ENCODE peak calls at places on chromosome 12, in six cellular contexts. N is astrocyte; E is CD8-positive, alpha-beta T cell; R is GM12865; W is GM23338; F is heart left ventricle. T is an unnamed sample.

GRCh38 chr12:66050610-66051009 is 79.9 kb downstream of the LLPH start:
- DNase-seq in N (no peak), E (no peak), R (peak; percentile 76), W (no peak), F (no peak), T (no peak)

GRCh38 chr12:85872497-85873091 is 1.5 kb upstream of the NTS start:
- DNase-seq in N (peak; percentile 37), E (no peak), R (peak; percentile 58), W (peak; percentile 88), F (no peak), T (peak; percentile 10)

GRCh38 chr12:20220339-20220738 is 148.0 kb upstream of the PDE3A start:
- DNase-seq in N (peak; percentile 31), E (no peak), R (peak; percentile 50), W (peak; percentile 69), F (no peak), T (no peak)

GRCh38 chr12:42758806-42759205 is 169.3 kb upstream of the PRICKLE1 start:
- DNase-seq in N (peak; percentile 16), E (no peak), R (no peak), W (no peak), F (no peak), T (no peak)

GRCh38 chr12:119020377-119021360 is 39.3 kb downstream of the SRRM4 start:
- DNase-seq in N (no peak), E (no peak), R (peak; percentile 14), W (peak; percentile 97), F (peak; percentile 19), T (no peak)

GRCh38 chr12:24928131-24928530 is 20.8 kb downstream of the BCAT1 start:
- DNase-seq in N (no peak), E (no peak), R (no peak), W (no peak), F (no peak), T (no peak)

GRCh38 chr12:81470923-81471322 is 288.2 kb downstream of the PPFIA2 start:
- DNase-seq in N (no peak), E (no peak), R (no peak), W (no peak), F (no peak), T (no peak)

GRCh38 chr12:118498171-118498570 is 121.8 kb downstream of the SUDS3 start:
- DNase-seq in N (no peak), E (no peak), R (no peak), W (no peak), F (peak; percentile 18), T (peak; percentile 2)

GRCh38 chr12:62785941-62786559 is 148.9 kb downstream of the PPM1H start:
- DNase-seq in N (peak; percentile 99), E (no peak), R (peak; percentile 9), W (no peak), F (peak; percentile 73), T (peak; percentile 73)

GRCh38 chr12:19834596-19834995 is 395.3 kb downstream of the AEBP2 start:
- DNase-seq in N (no peak), E (no peak), R (no peak), W (no peak), F (no peak), T (no peak)

DNA sequence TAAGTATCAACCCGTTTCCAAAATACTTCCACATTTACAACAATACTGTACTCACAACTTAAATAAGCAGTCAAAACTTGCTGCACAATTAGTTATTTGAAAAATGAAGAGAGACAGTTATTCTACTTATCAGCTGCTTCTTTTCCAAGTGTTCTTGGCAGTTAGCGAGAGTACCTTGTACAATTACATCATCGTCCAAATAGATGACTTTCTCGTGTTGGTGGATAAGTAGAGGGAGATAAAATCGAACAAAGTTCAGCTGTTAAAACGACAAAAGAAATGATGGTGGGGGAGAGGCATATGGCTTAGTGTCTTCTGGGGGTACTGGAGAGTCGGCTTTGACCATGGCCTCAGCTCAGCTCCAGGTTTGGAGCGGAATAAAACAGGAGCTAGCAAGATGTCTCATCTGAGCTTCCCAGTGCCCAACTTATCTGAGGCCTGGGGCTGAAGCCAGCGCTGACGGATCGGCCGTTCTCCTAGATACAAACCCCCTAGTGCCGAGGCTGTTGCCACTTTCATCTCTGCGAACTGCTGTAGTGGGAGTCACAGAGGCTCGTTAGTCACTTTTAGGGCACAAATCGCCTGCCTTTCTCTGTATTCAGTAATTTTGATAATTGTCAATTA is 31.7 kb downstream of the TDG start:
- DNase-seq in N (peak; percentile 39), E (no peak), R (no peak), W (peak; percentile 17), F (peak; percentile 49), T (no peak)
- H3K4me3 ChIP-seq in N (no peak overlapping the region), E (no peak overlapping the region), R (no peak overlapping the region), W (no peak overlapping the region), F (no peak overlapping the region), T (no peak overlapping the region)

DNA sequence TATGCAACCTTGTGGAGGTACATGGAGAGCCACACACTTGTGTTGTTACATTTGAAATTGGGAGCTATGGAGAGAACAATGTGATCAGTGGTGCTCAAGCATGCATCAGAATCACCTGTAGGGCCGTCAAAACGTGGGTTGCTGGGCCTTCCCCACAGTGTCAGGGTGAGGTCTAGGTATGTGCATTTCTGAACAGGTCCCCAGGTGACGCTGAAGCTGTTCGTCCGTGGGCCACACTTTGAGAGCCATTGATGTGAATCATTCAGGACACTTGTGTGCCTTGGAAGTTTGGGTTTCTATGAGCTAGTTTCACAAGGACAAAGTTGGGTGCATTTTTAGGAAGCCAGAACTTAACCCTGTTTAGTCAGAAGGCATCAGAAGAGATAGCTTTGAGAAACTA is 291.7 kb upstream of the FKBP4 start:
- DNase-seq in N (no peak), E (no peak), R (no peak), W (no peak), F (no peak), T (no peak)
- TF ChIP-seq CTCF in N (no peak), E (no peak), R (no peak), W (no peak), F (no peak), T (no peak)

GRCh38 chr12:40697566-40698257 is 5.5 kb downstream of the CNTN1 start:
- DNase-seq in N (no peak), E (no peak), R (no peak), W (no peak), F (no peak), T (no peak)
- H3K4me3 ChIP-seq in N (no peak overlapping the region), E (no peak overlapping the region), R (no peak overlapping the region), W (no peak overlapping the region), F (no peak overlapping the region), T (no peak overlapping the region)

GRCh38 chr12:96334502-96334901 is 65.7 kb downstream of the CDK17 start:
- DNase-seq in N (no peak), E (no peak), R (no peak), W (no peak), F (no peak), T (no peak)
- TF ChIP-seq CTCF in N (no peak), E (no peak), R (no peak), W (no peak), F (no peak), T (no peak)

GRCh38 chr12:101764393-101764792 is 25.1 kb upstream of the SYCP3 start:
- DNase-seq in N (no peak), E (no peak), R (no peak), W (no peak), F (no peak), T (no peak)
- H3K4me3 ChIP-seq in N (no peak overlapping the region), E (no peak overlapping the region), R (no peak overlapping the region), W (no peak overlapping the region), F (no peak overlapping the region), T (no peak overlapping the region)

T was measured in AG04449.